ENCODE peak calls at places on chromosomes 12 and 14, in six cellular contexts. One of them, this sample, is unnamed.
A peak's percentile ranks its signal among the peaks of the same experiment; 100 is the strongest.

GRCh38 chr14:53509845-53510244 is 356.7 kb upstream of the DDHD1 start:
- DNase-seq in neuronal stem cell: no peak
- DNase-seq in activated T-cell treated with anti-CD3 and anti-CD28 coated beads for 48 hours: no peak
- DNase-seq in GM04504: peak; percentile 54
- DNase-seq in ELF-1: peak; percentile 47
- DNase-seq in kidney glomerular epithelial cell: no peak
- DNase-seq in this sample: no peak

GRCh38 chr14:105193916-105194782 is 13.0 kb upstream of the NUDT14 start:
- DNase-seq in neuronal stem cell: no peak
- DNase-seq in kidney glomerular epithelial cell: no peak
- DNase-seq in GM04504: no peak
- DNase-seq in ELF-1: no peak
- DNase-seq in activated T-cell treated with anti-CD3 and anti-CD28 coated beads for 48 hours: no peak
- DNase-seq in this sample: no peak

GRCh38 chr12:95205685-95206084 is 11.6 kb downstream of the FGD6 start:
- DNase-seq in ELF-1: peak; percentile 77
- DNase-seq in GM04504: peak; percentile 57
- DNase-seq in neuronal stem cell: peak; percentile 32
- DNase-seq in activated T-cell treated with anti-CD3 and anti-CD28 coated beads for 48 hours: no peak
- DNase-seq in kidney glomerular epithelial cell: peak; percentile 15
- DNase-seq in this sample: no peak

GRCh38 chr14:77040995-77041744 is 12.7 kb upstream of the IRF2BPL start:
- DNase-seq in neuronal stem cell: no peak
- DNase-seq in activated T-cell treated with anti-CD3 and anti-CD28 coated beads for 48 hours: no peak
- DNase-seq in ELF-1: no peak
- DNase-seq in kidney glomerular epithelial cell: no peak
- DNase-seq in GM04504: no peak
- DNase-seq in this sample: no peak

GRCh38 chr12:122006186-122006926 is 15.3 kb upstream of the BCL7A start:
- DNase-seq in kidney glomerular epithelial cell: no peak
- DNase-seq in GM04504: no peak
- DNase-seq in neuronal stem cell: no peak
- DNase-seq in activated T-cell treated with anti-CD3 and anti-CD28 coated beads for 48 hours: no peak
- DNase-seq in ELF-1: no peak
- DNase-seq in this sample: no peak

GRCh38 chr12:131404705-131405104 is 306.2 kb upstream of the SFSWAP start:
- DNase-seq in neuronal stem cell: no peak
- DNase-seq in activated T-cell treated with anti-CD3 and anti-CD28 coated beads for 48 hours: no peak
- DNase-seq in GM04504: no peak
- DNase-seq in ELF-1: no peak
- DNase-seq in kidney glomerular epithelial cell: no peak
- DNase-seq in this sample: no peak

GRCh38 chr14:68389973-68390372 is 402.9 kb downstream of the ZFP36L1 start:
- DNase-seq in neuronal stem cell: no peak
- DNase-seq in kidney glomerular epithelial cell: no peak
- DNase-seq in GM04504: no peak
- DNase-seq in activated T-cell treated with anti-CD3 and anti-CD28 coated beads for 48 hours: no peak
- DNase-seq in ELF-1: no peak
- DNase-seq in this sample: no peak

GRCh38 chr14:22839159-22839779 is 2.9 kb downstream of the MMP14 start:
- DNase-seq in kidney glomerular epithelial cell: no peak
- DNase-seq in GM04504: no peak
- DNase-seq in ELF-1: peak; percentile 77
- DNase-seq in neuronal stem cell: no peak
- DNase-seq in activated T-cell treated with anti-CD3 and anti-CD28 coated beads for 48 hours: no peak
- DNase-seq in this sample: no peak

GRCh38 chr12:110109037-110109836 is 14.9 kb upstream of the IFT81 start:
- DNase-seq in neuronal stem cell: no peak
- DNase-seq in kidney glomerular epithelial cell: peak; percentile 21
- DNase-seq in ELF-1: peak; percentile 32
- DNase-seq in activated T-cell treated with anti-CD3 and anti-CD28 coated beads for 48 hours: no peak
- DNase-seq in GM04504: peak; percentile 100
- DNase-seq in this sample: peak; percentile 69

GRCh38 chr12:102349079-102349478 is 131.3 kb downstream of the IGF1 start:
- DNase-seq in GM04504: no peak
- DNase-seq in activated T-cell treated with anti-CD3 and anti-CD28 coated beads for 48 hours: no peak
- DNase-seq in ELF-1: no peak
- DNase-seq in kidney glomerular epithelial cell: no peak
- DNase-seq in neuronal stem cell: no peak
- DNase-seq in this sample: no peak

GRCh38 chr14:105899071-105899641 is 372.8 kb downstream of the TMEM121 start:
- DNase-seq in neuronal stem cell: no peak
- DNase-seq in GM04504: no peak
- DNase-seq in activated T-cell treated with anti-CD3 and anti-CD28 coated beads for 48 hours: no peak
- DNase-seq in ELF-1: no peak
- DNase-seq in kidney glomerular epithelial cell: no peak
- DNase-seq in this sample: no peak

GRCh38 chr14:102686176-102686801 is 91.0 kb upstream of the TRAF3 start:
- DNase-seq in GM04504: no peak
- DNase-seq in kidney glomerular epithelial cell: no peak
- DNase-seq in ELF-1: no peak
- DNase-seq in activated T-cell treated with anti-CD3 and anti-CD28 coated beads for 48 hours: no peak
- DNase-seq in neuronal stem cell: no peak
- DNase-seq in this sample: no peak

GRCh38 chr14:58815046-58815701 is 177.4 kb downstream of the DACT1 start:
- DNase-seq in neuronal stem cell: no peak
- DNase-seq in ELF-1: no peak
- DNase-seq in GM04504: no peak
- DNase-seq in activated T-cell treated with anti-CD3 and anti-CD28 coated beads for 48 hours: no peak
- DNase-seq in kidney glomerular epithelial cell: peak; percentile 48
- DNase-seq in this sample: no peak

This sample was measured in HS-27A.